ENCODE peak calls at places on chromosomes 3 and 15, in seven cellular contexts. K is PC-3, Z is MM.1S, I is mammary epithelial cell, R is astrocyte, N is H1, O is hepatocyte. U is an unnamed sample.

GRCh38 chr3:169110633-169111032 is 552.9 kb downstream of the MECOM start:
- DNase-seq in K (no peak), R (no peak), Z (no peak), O (no peak), I (no peak), N (no peak), U (no peak)

GRCh38 chr3:66989860-66990696 is 8.0 kb upstream of the KBTBD8 start:
- DNase-seq in Z (peak; percentile 75), N (no peak), I (no peak), R (no peak), K (peak; percentile 1), O (no peak), U (no peak)

GRCh38 chr3:48276856-48277641 is 36.1 kb downstream of the ZNF589 start:
- DNase-seq in R (no peak), K (no peak), Z (no peak), N (no peak), O (no peak), I (no peak), U (no peak)

GRCh38 chr3:178043084-178043483 is 493.2 kb upstream of the KCNMB2 start:
- DNase-seq in I (no peak), N (no peak), R (no peak), Z (no peak), O (no peak), K (no peak), U (no peak)

GRCh38 chr3:183489455-183490210 is 61.2 kb upstream of the MCF2L2 start:
- DNase-seq in R (peak; percentile 14), K (peak; percentile 27), Z (no peak), N (no peak), I (peak; percentile 32), O (no peak), U (no peak)

GRCh38 chr3:41575754-41576153 is 376.4 kb downstream of the CTNNB1 start:
- DNase-seq in R (no peak), O (no peak), N (no peak), K (no peak), I (no peak), Z (no peak), U (no peak)

GRCh38 chr3:177569823-177570657 is 372.8 kb upstream of the TBL1XR1 start:
- DNase-seq in O (no peak), I (no peak), R (no peak), Z (peak; percentile 42), N (no peak), K (no peak), U (no peak)

GRCh38 chr15:59002418-59002859 is 15.0 kb downstream of the RNF111 start:
- DNase-seq in I (no peak), N (no peak), K (no peak), Z (no peak), O (no peak), R (no peak), U (no peak)

GRCh38 chr15:34490421-34491193 is 53.0 kb upstream of the GOLGA8A start:
- DNase-seq in I (no peak), K (no peak), Z (no peak), O (peak; percentile 10), R (no peak), N (peak; percentile 76), U (no peak)

GRCh38 chr15:51094606-51095569 is at the start of gene TNFAIP8L3:
- DNase-seq in O (peak; percentile 57), K (no peak), N (peak; percentile 57), R (no peak), Z (no peak), I (peak; percentile 20), U (no peak)

GRCh38 chr15:60328852-60329443 is 68.8 kb downstream of the ANXA2 start:
- DNase-seq in O (peak; percentile 55), R (no peak), N (no peak), I (no peak), Z (peak; percentile 10), K (peak; percentile 53), U (peak; percentile 7)

DNA sequence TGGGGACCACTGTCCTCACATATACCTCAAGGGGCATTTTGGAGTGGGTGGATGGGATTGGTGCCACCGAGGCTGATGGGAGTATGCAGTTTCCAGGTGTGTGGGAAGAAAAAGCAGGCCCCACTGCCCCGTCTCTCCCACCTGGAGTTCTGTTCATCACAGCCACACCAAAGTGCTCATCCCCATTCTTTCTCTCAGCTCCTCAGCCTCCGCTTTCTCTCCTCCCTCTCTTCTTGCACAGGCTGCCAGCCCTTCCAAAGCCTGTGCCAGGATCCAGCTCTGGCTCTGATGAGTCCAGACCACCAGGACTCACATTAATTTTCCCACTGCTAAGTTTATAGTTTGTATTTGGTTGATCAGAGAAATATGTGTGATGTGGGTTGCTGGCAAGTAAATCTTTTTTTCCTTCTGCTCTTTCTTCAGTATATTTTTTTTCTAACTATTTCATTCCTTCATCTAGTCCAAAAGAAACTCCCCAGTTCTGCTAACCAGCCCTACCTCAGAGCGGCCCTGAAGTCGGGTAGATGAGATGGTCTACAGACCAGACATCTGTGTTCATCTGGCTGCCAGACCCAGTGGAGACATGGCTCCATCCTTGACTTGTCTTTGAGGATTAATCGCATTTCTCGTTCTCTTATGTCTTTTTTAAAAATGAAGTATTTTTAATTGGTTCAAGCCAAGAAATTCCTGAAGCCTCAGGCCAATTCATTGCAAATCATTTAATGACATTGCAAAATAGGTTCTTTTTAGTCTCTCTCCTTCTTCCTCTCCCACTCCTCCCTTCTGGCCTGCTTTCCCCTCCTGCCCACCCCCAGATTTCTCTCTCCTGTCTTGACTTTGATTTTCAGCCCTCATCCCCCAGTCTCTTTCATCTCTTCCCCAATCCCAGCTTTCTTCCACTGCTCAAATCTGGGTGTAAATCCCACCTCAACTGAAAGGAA is 49.9 kb downstream of the BOC start:
- DNase-seq in Z (no peak), R (peak; percentile 32), I (no peak), K (no peak), N (no peak), O (no peak), U (no peak)
- TF ChIP-seq EZH2 in Z (no peak), R (no peak), I (no peak), K (no peak), N (no peak), O (no peak), U (no peak)

DNA sequence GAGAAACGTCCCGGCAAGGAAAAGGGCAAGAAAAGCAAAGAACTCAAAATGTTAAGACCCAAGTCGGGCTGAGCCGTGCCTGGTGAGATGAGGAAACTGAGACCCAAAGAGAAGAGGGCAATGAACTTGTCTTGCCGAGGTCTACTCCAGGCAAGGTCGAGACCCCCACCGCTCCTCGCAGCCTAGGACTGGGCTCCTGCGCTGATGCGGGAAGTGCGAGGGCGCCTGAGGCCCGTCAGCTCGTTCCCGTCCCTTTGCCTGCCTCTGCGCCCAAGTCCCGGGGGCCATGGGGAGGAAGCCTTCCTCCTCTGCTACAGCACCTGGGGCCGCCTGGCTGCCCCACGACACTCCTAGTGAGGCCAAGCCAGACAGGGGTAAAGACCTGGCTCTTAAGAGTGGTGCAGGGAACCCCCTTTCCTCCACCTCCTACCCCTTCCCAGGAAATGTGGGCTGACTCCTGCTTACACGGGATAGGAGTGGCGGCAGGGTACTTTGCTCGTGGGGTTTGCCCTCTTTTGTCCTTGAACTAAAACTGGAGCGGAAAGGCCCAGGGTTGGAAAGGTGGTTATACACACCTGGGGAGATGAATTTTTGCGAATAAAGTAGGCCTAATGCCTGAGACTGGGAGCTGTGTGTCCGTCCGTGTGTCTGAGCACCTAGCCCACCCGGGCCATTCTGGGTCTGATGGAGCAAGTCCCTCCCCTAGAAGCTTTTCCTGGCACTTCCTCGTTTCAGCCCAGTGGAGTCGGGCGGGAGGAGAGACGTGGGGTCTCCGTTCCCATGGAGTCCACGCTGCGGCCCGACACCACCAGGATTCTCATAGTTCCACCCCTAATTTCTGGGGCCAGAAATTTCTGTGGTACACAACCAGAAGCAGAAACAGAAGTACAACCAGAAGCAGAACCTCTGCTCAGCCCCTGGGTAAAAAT is 1.1 kb upstream of the MEGF11 start:
- DNase-seq in I (no peak), K (no peak), R (no peak), O (no peak), N (peak; percentile 81), Z (no peak), U (no peak)
- TF ChIP-seq EZH2 in I (no peak), K (no peak), R (no peak), O (no peak), N (peak; percentile 87), Z (no peak), U (no peak)

DNA sequence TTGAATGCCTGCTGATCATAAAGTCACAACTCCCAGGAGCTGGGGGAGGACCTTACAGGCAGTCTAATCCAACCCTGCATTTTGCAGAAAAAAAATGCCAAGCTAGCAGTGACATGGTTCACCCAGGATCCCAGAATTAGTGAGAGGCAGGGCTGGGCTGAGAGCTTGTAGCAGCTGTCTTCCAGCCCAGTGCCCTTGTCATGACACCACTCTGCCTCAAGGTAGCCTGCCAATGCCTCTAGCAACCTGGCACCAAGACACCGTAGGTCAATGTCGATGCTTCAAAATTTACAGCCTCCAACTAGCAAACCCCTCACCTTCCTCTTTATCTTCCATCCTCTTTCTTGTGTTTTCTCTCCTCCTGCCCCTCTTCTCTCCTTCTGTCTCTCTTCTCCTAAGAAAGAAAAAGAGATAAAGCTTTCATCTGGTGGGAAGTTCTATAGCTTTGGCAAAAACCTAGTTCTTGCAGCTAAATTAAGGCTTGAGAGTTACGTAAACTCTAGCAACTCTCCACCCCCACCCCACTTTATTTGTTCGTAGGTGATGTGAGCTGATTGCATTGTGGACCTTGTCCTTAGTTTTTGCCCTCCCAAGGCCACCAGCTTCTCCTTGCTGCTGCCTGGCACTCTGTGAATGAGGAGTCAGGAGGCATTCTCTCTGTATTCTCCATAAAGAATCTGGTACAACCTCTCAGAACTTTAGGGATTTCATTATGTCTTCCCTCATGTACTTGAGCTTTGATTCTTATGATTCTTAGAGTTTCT is 18.3 kb upstream of the BFSP2 start:
- DNase-seq in R (no peak), I (no peak), K (no peak), N (no peak), Z (no peak), O (peak; percentile 36), U (no peak)
- TF ChIP-seq EZH2 in R (no peak), I (no peak), K (no peak), N (no peak), Z (no peak), O (no peak), U (no peak)

GRCh38 chr3:50204804-50205718 is at the start of gene SLC38A3:
- DNase-seq in K (no peak), I (no peak), Z (no peak), N (peak; percentile 82), O (peak; percentile 72), R (no peak), U (no peak)
- TF ChIP-seq EZH2 in K (no peak), I (peak; percentile 34), Z (no peak), N (no peak), O (peak; percentile 44), R (peak; percentile 98), U (no peak)

DNA sequence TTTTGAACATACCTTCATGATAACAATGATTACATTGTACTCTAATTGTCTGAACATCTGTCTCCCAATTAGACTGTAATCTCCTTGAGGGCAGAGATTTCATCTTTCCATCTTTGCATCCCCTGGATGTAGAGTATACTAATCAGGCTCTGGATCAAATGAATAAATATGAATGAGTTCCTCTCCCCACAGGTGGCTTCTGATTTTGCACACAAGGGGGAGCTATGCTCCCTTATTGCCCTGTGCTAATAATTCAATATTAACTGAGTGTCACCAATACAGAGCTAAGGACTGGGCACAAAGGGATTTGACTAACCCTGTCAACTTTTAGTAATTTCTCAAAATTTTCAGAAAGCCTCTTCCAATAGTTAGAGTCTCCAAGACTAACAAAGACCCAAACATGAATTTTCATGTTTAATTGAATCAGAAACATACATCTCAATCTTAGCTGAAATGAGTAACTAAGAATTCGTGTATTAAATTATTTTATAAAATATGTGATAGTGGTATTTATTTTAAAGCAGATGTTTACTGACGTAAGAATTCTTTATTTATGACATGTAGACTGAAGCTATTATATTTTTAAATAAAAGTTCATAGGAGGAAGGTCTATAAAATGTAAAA is 3.0 kb downstream of the DUOXA1 start:
- DNase-seq in N (no peak), K (peak; percentile 76), I (peak; percentile 35), R (no peak), Z (peak; percentile 50), O (no peak), U (peak; percentile 39)
- TF ChIP-seq EZH2 in N (no peak), K (no peak), I (no peak), R (no peak), Z (no peak), O (no peak), U (no peak)

GRCh38 chr3:119293761-119294401 is at the start of gene ARHGAP31:
- DNase-seq in K (peak; percentile 80), R (peak; percentile 81), N (peak; percentile 78), Z (peak; percentile 94), I (peak; percentile 45), O (peak; percentile 72), U (peak; percentile 85)
- TF ChIP-seq EZH2 in K (no peak), R (no peak), N (peak; percentile 30), Z (no peak), I (no peak), O (no peak), U (no peak)

U was measured in DND-41.